ENCODE peak calls at places on chromosomes 13 and 19, in six cellular contexts. I, B, Q, P, Z and T are unnamed samples.

GRCh38 chr13:96810104-96810503 is 184.2 kb downstream of the OXGR1 start:
- DNase-seq in I (no peak), Q (no peak), P (no peak), B (no peak), Z (no peak), T (no peak)

GRCh38 chr13:68176486-68176885 is 946.4 kb upstream of the PCDH9 start:
- DNase-seq in B (no peak), Z (no peak), I (no peak), Q (peak; percentile 93), P (peak; percentile 68), T (no peak)

GRCh38 chr13:45292176-45292575 is 48.8 kb downstream of the TPT1 start:
- DNase-seq in I (no peak), P (peak; percentile 70), Q (no peak), Z (no peak), B (no peak), T (no peak)

GRCh38 chr13:40789275-40790231 is at the start of gene SLC25A15:
- DNase-seq in B (peak; percentile 84), I (peak; percentile 31), P (peak; percentile 81), Z (peak; percentile 95), Q (peak; percentile 68), T (no peak)

GRCh38 chr13:19183676-19184075 is 2.1 kb upstream of the TUBA3C start:
- DNase-seq in Z (no peak), I (peak; percentile 0), Q (no peak), P (no peak), B (no peak), T (no peak)

GRCh38 chr19:15948223-15949058 is at the start of gene OR10H4:
- DNase-seq in B (no peak), P (no peak), Q (no peak), Z (no peak), I (no peak), T (no peak)

GRCh38 chr13:20294497-20294896 is 62.4 kb upstream of the GJB6 start:
- DNase-seq in Z (no peak), P (peak; percentile 28), Q (no peak), I (no peak), B (no peak), T (no peak)

GRCh38 chr19:604355-604754 is 14.7 kb downstream of the HCN2 start:
- DNase-seq in B (no peak), Z (no peak), I (no peak), Q (no peak), P (no peak), T (no peak)

GRCh38 chr13:93480553-93481106 is 254.0 kb downstream of the GPC6 start:
- DNase-seq in P (peak; percentile 56), I (no peak), Q (peak; percentile 11), B (no peak), Z (no peak), T (no peak)

GRCh38 chr13:78323848-78324247 is 279.5 kb downstream of the POU4F1 start:
- DNase-seq in Q (peak; percentile 9), B (no peak), Z (no peak), I (no peak), P (peak; percentile 67), T (no peak)

GRCh38 chr19:23762884-23763711 is 4.4 kb upstream of the ZNF681 start:
- DNase-seq in P (peak; percentile 86), B (peak; percentile 87), Q (peak; percentile 71), Z (peak; percentile 93), I (peak; percentile 89), T (no peak)

GRCh38 chr19:6551607-6552450 is 21.0 kb downstream of the TNFSF9 start:
- DNase-seq in I (no peak), Z (no peak), Q (no peak), B (peak; percentile 26), P (no peak), T (no peak)

GRCh38 chr19:33683881-33684549 is 62.3 kb downstream of the CHST8 start:
- DNase-seq in Z (peak; percentile 67), P (peak; percentile 46), I (peak; percentile 45), Q (peak; percentile 56), B (peak; percentile 33), T (no peak)

GRCh38 chr13:110371550-110372465 is 64.7 kb downstream of the COL4A2 start:
- DNase-seq in Z (peak; percentile 49), P (no peak), Q (peak; percentile 91), B (no peak), I (no peak), T (no peak)

GRCh38 chr13:76330756-76331155 is 555.4 kb downstream of the KCTD12 start:
- DNase-seq in B (no peak), Q (no peak), P (no peak), Z (no peak), I (no peak), T (no peak)

GRCh38 chr19:33256266-33256665 is 30.6 kb upstream of the SLC7A10 start:
- DNase-seq in Z (no peak), B (no peak), I (no peak), Q (no peak), P (no peak), T (no peak)

GRCh38 chr19:28018499-28018898 is 1194.5 kb downstream of the UQCRFS1 start:
- DNase-seq in Q (no peak), Z (no peak), P (no peak), B (no peak), I (no peak), T (no peak)

GRCh38 chr19:15279326-15279904 is 47.2 kb upstream of the EPHX3 start:
- DNase-seq in Z (no peak), I (no peak), P (no peak), B (no peak), Q (no peak), T (no peak)

GRCh38 chr13:110226051-110226562 is 80.8 kb downstream of the COL4A1 start:
- DNase-seq in I (no peak), P (no peak), Q (peak; percentile 78), B (no peak), Z (no peak), T (no peak)

GRCh38 chr13:27283906-27284523 is 13.4 kb downstream of the RASL11A start:
- DNase-seq in B (no peak), Q (peak; percentile 43), Z (no peak), I (no peak), P (peak; percentile 59), T (no peak)

GRCh38 chr13:50701469-50701868 is 142.0 kb downstream of the DLEU7 start:
- DNase-seq in P (no peak), Z (no peak), Q (no peak), I (no peak), B (no peak), T (no peak)

GRCh38 chr13:61778531-61778930 is 362.9 kb upstream of the PCDH20 start:
- DNase-seq in I (no peak), Z (no peak), B (no peak), Q (no peak), P (no peak), T (no peak)

GRCh38 chr19:5035817-5036732 is 67.2 kb downstream of the KDM4B start:
- DNase-seq in I (no peak), Z (no peak), B (no peak), Q (no peak), P (no peak), T (no peak)

GRCh38 chr19:37933965-37934364 is 27.0 kb downstream of the SIPA1L3 start:
- DNase-seq in Q (peak; percentile 72), I (no peak), P (no peak), B (peak; percentile 48), Z (no peak), T (no peak)

GRCh38 chr13:91313103-91313502 is 34.4 kb upstream of the MIR17HG start:
- DNase-seq in I (no peak), Z (no peak), B (no peak), Q (peak; percentile 36), P (peak; percentile 22), T (no peak)

GRCh38 chr19:37905936-37906867 is at the start of gene WDR87:
- DNase-seq in P (peak; percentile 49), Z (peak; percentile 79), I (peak; percentile 41), Q (peak; percentile 37), B (peak; percentile 33), T (no peak)

GRCh38 chr13:26985285-26985878 is 186.2 kb downstream of the USP12 start:
- DNase-seq in Z (no peak), I (peak; percentile 81), Q (peak; percentile 89), P (peak; percentile 87), B (no peak), T (no peak)

GRCh38 chr13:48962281-48962680 is 13.4 kb upstream of the FNDC3A start:
- DNase-seq in Q (peak; percentile 33), I (no peak), B (no peak), P (peak; percentile 47), Z (no peak), T (no peak)

GRCh38 chr13:46668302-46668720 is 115.3 kb downstream of the LRCH1 start:
- DNase-seq in P (peak; percentile 62), I (no peak), Q (peak; percentile 91), Z (no peak), B (peak; percentile 36), T (peak; percentile 76)

GRCh38 chr19:40512473-40513344 is 45.9 kb downstream of the SPTBN4 start:
- DNase-seq in P (no peak), B (no peak), I (no peak), Z (no peak), Q (peak; percentile 27), T (no peak)

GRCh38 chr19:50333235-50333736 is 4.1 kb upstream of the KCNC3 start:
- DNase-seq in I (peak; percentile 88), Q (peak; percentile 82), P (peak; percentile 96), B (peak; percentile 87), Z (peak; percentile 98), T (peak; percentile 27)
- TF ChIP-seq CTCF in I (no peak), Q (peak; percentile 19), P (no peak), B (no peak), Z (peak; percentile 8), T (no peak)

DNA sequence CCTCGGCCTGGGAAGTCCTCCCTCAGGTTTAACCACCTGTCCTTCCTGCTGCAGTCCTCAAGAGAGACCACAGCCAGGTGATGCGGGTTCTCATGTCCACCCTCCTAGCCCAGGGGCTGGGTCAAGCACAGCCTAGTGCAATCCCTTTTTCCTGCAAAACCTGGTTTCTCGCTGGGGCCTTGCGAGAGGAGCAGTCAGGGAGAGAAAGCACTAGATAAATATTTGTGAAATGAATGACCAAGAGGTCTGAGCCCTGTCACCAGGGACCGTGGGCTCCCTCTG is 2.3 kb downstream of the SLC8A2 start:
- DNase-seq in P (no peak), B (no peak), I (no peak), Z (no peak), Q (no peak), T (no peak)
- H3K4me3 ChIP-seq in P (no peak overlapping the region), B (no peak overlapping the region), I (no peak overlapping the region), Z (no peak overlapping the region), Q (no peak overlapping the region), T (no peak overlapping the region)

GRCh38 chr13:63048648-63049047 is 1633.0 kb upstream of the PCDH20 start:
- DNase-seq in Z (no peak), P (peak; percentile 12), B (no peak), I (no peak), Q (peak; percentile 25), T (no peak)
- TF ChIP-seq CTCF in Z (no peak), P (peak; percentile 32), B (no peak), I (no peak), Q (peak; percentile 50), T (no peak)

GRCh38 chr13:30868806-30869470 is 37.1 kb upstream of the MEDAG start:
- DNase-seq in B (no peak), P (no peak), Q (peak; percentile 55), Z (no peak), I (no peak), T (no peak)
- H3K4me3 ChIP-seq in B (no peak overlapping the region), P (no peak overlapping the region), Q (no peak overlapping the region), Z (no peak overlapping the region), I (no peak overlapping the region), T (no peak overlapping the region)